ENCODE peak calls at places on chromosome 14, in seven cellular contexts. H is K562, G is H1, L is IMR-90, U is SK-N-SH, X is HepG2, F is GM12878. E is an unnamed sample.
A peak's percentile ranks its signal among the peaks of the same experiment; 100 is the strongest.

GRCh38 chr14:100879782-100880181 is 23.7 kb downstream of the RTL1 start:
- DNase-seq in G (no peak), L (no peak), H (no peak), X (no peak), F (no peak), U (no peak), E (no peak)

GRCh38 chr14:31944256-31945073 is 132.6 kb upstream of the ARHGAP5 start:
- DNase-seq in H (no peak), L (no peak), G (no peak), F (no peak), X (peak; percentile 96), U (no peak), E (no peak)

GRCh38 chr14:40347675-40348074 is 915.4 kb upstream of the FBXO33 start:
- DNase-seq in L (no peak), X (no peak), H (no peak), F (no peak), G (no peak), U (no peak), E (no peak)

GRCh38 chr14:103031956-103032355 is 25.4 kb downstream of the CDC42BPB start:
- DNase-seq in G (no peak), U (peak; percentile 64), X (no peak), F (no peak), H (no peak), L (no peak), E (no peak)

GRCh38 chr14:70808023-70808401 is 1.3 kb downstream of the MAP3K9 start:
- DNase-seq in U (peak; percentile 54), X (peak; percentile 47), H (no peak), L (no peak), F (no peak), G (no peak), E (peak; percentile 59)

GRCh38 chr14:29215853-29216252 is 449.3 kb downstream of the FOXG1 start:
- DNase-seq in H (no peak), U (no peak), F (no peak), G (no peak), L (no peak), X (no peak), E (no peak)

GRCh38 chr14:100571837-100572236 is 15.4 kb downstream of the BEGAIN start:
- DNase-seq in F (no peak), L (no peak), X (no peak), U (no peak), H (no peak), G (no peak), E (no peak)

GRCh38 chr14:34450958-34451357 is 11.1 kb downstream of the SPTSSA start:
- DNase-seq in U (no peak), L (no peak), G (no peak), F (no peak), X (no peak), H (no peak), E (no peak)

GRCh38 chr14:21087294-21088091 is 11.0 kb downstream of the ZNF219 start:
- DNase-seq in U (peak; percentile 80), G (no peak), F (no peak), H (no peak), L (peak; percentile 98), X (no peak), E (no peak)

GRCh38 chr14:75959031-75959430 is 22.8 kb downstream of the TGFB3 start:
- DNase-seq in U (no peak), L (no peak), G (no peak), F (no peak), H (no peak), X (no peak), E (no peak)

GRCh38 chr14:76829650-76830421 is 3.6 kb downstream of the LRRC74A start:
- DNase-seq in L (no peak), X (peak; percentile 91), H (no peak), F (no peak), U (peak; percentile 55), G (no peak), E (no peak)

GRCh38 chr14:91349481-91350074 is 68.0 kb downstream of the CCDC88C start:
- DNase-seq in F (peak; percentile 85), L (no peak), H (no peak), X (no peak), G (no peak), U (no peak), E (no peak)

GRCh38 chr14:47674148-47674545 is 1.3 kb downstream of the MDGA2 start:
- DNase-seq in L (no peak), U (peak; percentile 10), X (no peak), H (no peak), G (no peak), F (no peak), E (no peak)

GRCh38 chr14:54261283-54261682 is 135.5 kb upstream of the CDKN3 start:
- DNase-seq in X (no peak), H (no peak), L (no peak), F (no peak), G (no peak), U (no peak), E (no peak)

GRCh38 chr14:22268875-22269274 is 320.1 kb downstream of the DAD1 start:
- DNase-seq in X (no peak), F (no peak), L (peak; percentile 47), H (no peak), G (no peak), U (no peak), E (no peak)

GRCh38 chr14:65704412-65704811 is 291.9 kb downstream of the FUT8 start:
- DNase-seq in U (no peak), X (no peak), L (peak; percentile 75), H (no peak), F (no peak), G (no peak), E (no peak)

GRCh38 chr14:64942531-64943111 is at the start of gene GPX2:
- DNase-seq in F (no peak), U (no peak), X (peak; percentile 98), H (no peak), G (no peak), L (no peak), E (no peak)

GRCh38 chr14:94001501-94002396 is 4.6 kb downstream of the CCDC197 start:
- DNase-seq in U (peak; percentile 86), H (peak; percentile 59), G (peak; percentile 36), L (peak; percentile 67), X (peak; percentile 56), F (no peak), E (peak; percentile 59)

GRCh38 chr14:80956105-80956504 is 684 bp downstream of the TSHR start:
- DNase-seq in H (no peak), X (no peak), L (no peak), U (no peak), F (no peak), G (no peak), E (no peak)
- H3K9ac ChIP-seq in H (no peak overlapping the region), X (no peak overlapping the region), L (no peak overlapping the region), U (no peak overlapping the region), F (no peak overlapping the region), G (no peak overlapping the region), E (no peak overlapping the region)

DNA sequence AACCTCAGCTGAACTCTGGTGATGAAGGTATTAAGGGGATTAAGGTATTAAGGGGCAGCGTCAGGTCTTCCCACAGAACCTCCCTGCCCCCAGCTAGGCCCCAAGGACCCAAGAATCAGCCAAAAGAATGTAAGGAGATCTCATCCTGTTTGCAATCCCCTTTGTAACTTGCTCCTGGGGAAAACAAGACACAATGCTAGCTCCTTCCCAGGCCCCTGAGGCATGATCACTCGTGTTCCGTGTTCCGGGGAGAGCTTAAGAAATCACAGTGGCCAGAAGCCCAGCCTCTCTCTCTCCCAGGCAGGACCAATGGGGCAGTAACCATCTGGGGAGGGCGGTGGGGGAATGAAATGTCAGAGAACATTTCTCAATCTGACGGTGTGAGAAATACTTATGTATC is 33.2 kb downstream of the PIGH start:
- DNase-seq in U (no peak), L (no peak), H (no peak), G (no peak), X (no peak), F (no peak), E (no peak)
- TF ChIP-seq RAD21 in U (no peak), L (no peak), H (no peak), G (no peak), X (no peak), F (no peak), E (no peak)

GRCh38 chr14:95256776-95257060 is 63.0 kb downstream of the CLMN start:
- DNase-seq in L (no peak), U (no peak), X (no peak), G (no peak), F (no peak), H (no peak), E (no peak)

GRCh38 chr14:95258754-95259593 is 60.7 kb downstream of the CLMN start:
- DNase-seq in G (no peak), U (peak; percentile 54), H (no peak), X (no peak), L (no peak), F (no peak), E (no peak)

GRCh38 chr14:95257521-95257920 is 62.2 kb downstream of the CLMN start:
- DNase-seq in H (no peak), F (no peak), G (no peak), U (no peak), X (no peak), L (no peak), E (no peak)

GRCh38 chr14:95256011-95256775 is 63.5 kb downstream of the CLMN start:
- DNase-seq in L (no peak), U (no peak), G (no peak), F (no peak), X (no peak), H (no peak), E (no peak)

DNA sequence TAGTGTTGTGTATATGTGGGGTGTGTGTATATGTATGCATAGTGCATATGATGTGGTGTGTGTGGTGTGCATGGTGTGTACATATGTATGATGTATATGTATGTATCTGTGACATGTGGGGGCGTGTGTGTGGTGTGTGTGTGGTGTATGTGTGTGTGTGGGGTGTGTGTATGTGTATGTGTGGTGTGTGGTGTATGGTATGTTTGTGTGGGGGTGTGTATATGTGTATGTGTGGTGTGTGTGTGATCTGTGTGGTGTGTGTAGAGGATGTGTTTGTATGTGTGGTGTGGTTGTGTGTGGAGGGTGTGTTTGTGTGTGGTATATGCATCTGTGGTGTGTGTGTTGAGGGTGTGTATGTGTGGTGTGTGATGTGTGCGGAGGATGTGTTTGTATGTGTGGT is 61.6 kb downstream of the CLMN start:
- DNase-seq in L (no peak), G (no peak), X (no peak), U (no peak), F (no peak), H (no peak), E (no peak)
- H3K9ac ChIP-seq in L (no peak overlapping the region), G (no peak overlapping the region), X (no peak overlapping the region), U (no peak overlapping the region), F (no peak overlapping the region), H (no peak overlapping the region), E (no peak overlapping the region)

GRCh38 chr14:72565200-72565599 is 328.7 kb downstream of the DPF3 start:
- DNase-seq in X (no peak), L (no peak), G (no peak), F (no peak), H (no peak), U (no peak), E (no peak)
- TF ChIP-seq RAD21 in X (no peak), L (no peak), G (no peak), F (no peak), H (no peak), U (no peak), E (no peak)

GRCh38 chr14:50353126-50353525 is 41.0 kb downstream of the DMAC2L start:
- DNase-seq in F (no peak), G (no peak), H (no peak), U (no peak), X (no peak), L (peak; percentile 20), E (no peak)
- H3K9ac ChIP-seq in F (no peak overlapping the region), G (no peak overlapping the region), H (no peak overlapping the region), U (no peak overlapping the region), X (no peak overlapping the region), L (peak overlapping the region; percentile 11), E (no peak overlapping the region)

E was measured in HCT116.